ENCODE peak calls at places on chromosomes 7 and 10, in four cellular contexts. One of them, this sample, is unnamed.

GRCh38 chr7:90209776-90210175 is 1.8 kb upstream of the STEAP2 start:
- DNase-seq in Calu3: no peak
- DNase-seq in stomach: no peak
- DNase-seq in NB4: no peak
- DNase-seq in this sample: no peak

GRCh38 chr10:43229208-43230061 is 37.4 kb downstream of the RASGEF1A start:
- DNase-seq in Calu3: peak
- DNase-seq in stomach: no peak
- DNase-seq in NB4: no peak
- DNase-seq in this sample: peak

GRCh38 chr10:83682399-83682798 is 456.9 kb upstream of the GHITM start:
- DNase-seq in Calu3: no peak
- DNase-seq in stomach: no peak
- DNase-seq in NB4: no peak
- DNase-seq in this sample: no peak

GRCh38 chr10:58991842-58992241 is 184.6 kb upstream of the PHYHIPL start:
- DNase-seq in Calu3: no peak
- DNase-seq in stomach: no peak
- DNase-seq in NB4: no peak
- DNase-seq in this sample: no peak

GRCh38 chr10:31912898-31913847 is 15.5 kb downstream of the ARHGAP12 start:
- DNase-seq in Calu3: no peak
- DNase-seq in stomach: no peak
- DNase-seq in NB4: no peak
- DNase-seq in this sample: no peak

GRCh38 chr7:128835231-128835751 is 5.1 kb downstream of the FLNC start:
- DNase-seq in Calu3: no peak
- DNase-seq in stomach: no peak
- DNase-seq in NB4: no peak
- DNase-seq in this sample: no peak

GRCh38 chr10:79266543-79267312 is 80.5 kb upstream of the PPIF start:
- DNase-seq in Calu3: no peak
- DNase-seq in stomach: peak
- DNase-seq in NB4: peak
- DNase-seq in this sample: peak

GRCh38 chr7:55931421-55932151 is 20.1 kb upstream of the MRPS17 start:
- DNase-seq in Calu3: no peak
- DNase-seq in stomach: no peak
- DNase-seq in NB4: no peak
- DNase-seq in this sample: no peak

GRCh38 chr7:92731327-92732063 is 104.9 kb downstream of the CDK6 start:
- DNase-seq in Calu3: no peak
- DNase-seq in stomach: no peak
- DNase-seq in NB4: peak
- DNase-seq in this sample: no peak

GRCh38 chr10:35079763-35080162 is 10.4 kb downstream of the CUL2 start:
- DNase-seq in Calu3: no peak
- DNase-seq in stomach: no peak
- DNase-seq in NB4: peak
- DNase-seq in this sample: no peak

GRCh38 chr10:4790045-4790444 is 36.0 kb upstream of the AKR1E2 start:
- DNase-seq in Calu3: no peak
- DNase-seq in stomach: no peak
- DNase-seq in NB4: no peak
- DNase-seq in this sample: no peak

GRCh38 chr10:79502561-79503309 is 9.6 kb upstream of the EIF5AL1 start:
- DNase-seq in Calu3: peak
- DNase-seq in stomach: no peak
- DNase-seq in NB4: peak
- DNase-seq in this sample: no peak

GRCh38 chr10:124125305-124126116 is 32.1 kb upstream of the CHST15 start:
- DNase-seq in Calu3: no peak
- DNase-seq in stomach: no peak
- DNase-seq in NB4: no peak
- DNase-seq in this sample: no peak

GRCh38 chr7:105707381-105707780 is 126.1 kb upstream of the EFCAB10 start:
- DNase-seq in Calu3: no peak
- DNase-seq in stomach: no peak
- DNase-seq in NB4: no peak
- DNase-seq in this sample: no peak

GRCh38 chr7:82410461-82410860 is 33.1 kb downstream of the CACNA2D1 start:
- DNase-seq in Calu3: no peak
- DNase-seq in stomach: no peak
- DNase-seq in NB4: no peak
- DNase-seq in this sample: no peak

GRCh38 chr10:91194497-91195179 is 25.8 kb upstream of the PCGF5 start:
- DNase-seq in Calu3: no peak
- DNase-seq in stomach: no peak
- DNase-seq in NB4: no peak
- DNase-seq in this sample: no peak

GRCh38 chr7:128236924-128237586 is 4.0 kb upstream of the LEP start:
- DNase-seq in Calu3: peak
- DNase-seq in stomach: no peak
- DNase-seq in NB4: peak
- DNase-seq in this sample: no peak

GRCh38 chr10:31758495-31758894 is 170.1 kb downstream of the ARHGAP12 start:
- DNase-seq in Calu3: no peak
- DNase-seq in stomach: no peak
- DNase-seq in NB4: no peak
- DNase-seq in this sample: no peak

GRCh38 chr7:28093617-28094232 is 86.9 kb downstream of the JAZF1 start:
- DNase-seq in Calu3: peak
- DNase-seq in stomach: peak
- DNase-seq in NB4: peak
- DNase-seq in this sample: peak

GRCh38 chr10:5413012-5413938 is 918 bp downstream of the NET1 start:
- DNase-seq in Calu3: peak
- DNase-seq in stomach: no peak
- DNase-seq in NB4: peak
- DNase-seq in this sample: no peak

GRCh38 chr7:16345979-16346958 is 75.1 kb downstream of the CRPPA start:
- DNase-seq in Calu3: peak
- DNase-seq in stomach: no peak
- DNase-seq in NB4: peak
- DNase-seq in this sample: no peak

GRCh38 chr10:30384051-30384674 is 35.1 kb upstream of the MTPAP start:
- DNase-seq in Calu3: no peak
- DNase-seq in stomach: no peak
- DNase-seq in NB4: no peak
- DNase-seq in this sample: no peak

GRCh38 chr7:1693419-1693990 is 23.4 kb downstream of the ELFN1 start:
- DNase-seq in Calu3: no peak
- DNase-seq in stomach: peak
- DNase-seq in NB4: no peak
- DNase-seq in this sample: no peak

GRCh38 chr10:3605882-3606281 is 179.1 kb downstream of the KLF6 start:
- DNase-seq in Calu3: no peak
- DNase-seq in stomach: no peak
- DNase-seq in NB4: no peak
- DNase-seq in this sample: no peak

GRCh38 chr10:110355181-110355831 is 50.6 kb upstream of the SMNDC1 start:
- DNase-seq in Calu3: no peak
- DNase-seq in stomach: no peak
- DNase-seq in NB4: no peak
- DNase-seq in this sample: peak

GRCh38 chr10:83310688-83311087 is 828.6 kb upstream of the GHITM start:
- DNase-seq in Calu3: no peak
- DNase-seq in stomach: no peak
- DNase-seq in NB4: no peak
- DNase-seq in this sample: no peak

GRCh38 chr10:117441812-117442443 is 66.7 kb upstream of the PDZD8 start:
- DNase-seq in Calu3: no peak
- DNase-seq in stomach: no peak
- DNase-seq in NB4: peak
- DNase-seq in this sample: no peak

GRCh38 chr10:55305281-55305680 is 504.2 kb upstream of the PCDH15 start:
- DNase-seq in Calu3: no peak
- DNase-seq in stomach: no peak
- DNase-seq in NB4: no peak
- DNase-seq in this sample: no peak

GRCh38 chr10:110527731-110528171 is 30.0 kb downstream of the DUSP5 start:
- DNase-seq in Calu3: no peak
- DNase-seq in stomach: no peak
- DNase-seq in NB4: no peak
- DNase-seq in this sample: no peak

GRCh38 chr10:86162696-86163400 is 203.7 kb downstream of the GRID1 start:
- DNase-seq in Calu3: no peak
- DNase-seq in stomach: no peak
- DNase-seq in NB4: no peak
- DNase-seq in this sample: no peak

GRCh38 chr7:130148561-130148960 is 56.6 kb downstream of the TMEM209 start:
- DNase-seq in Calu3: no peak
- DNase-seq in stomach: no peak
- DNase-seq in NB4: no peak
- DNase-seq in this sample: no peak

GRCh38 chr7:26555971-26556830 is 264.5 kb downstream of the SNX10 start:
- DNase-seq in Calu3: peak
- DNase-seq in stomach: no peak
- DNase-seq in NB4: no peak
- DNase-seq in this sample: no peak

GRCh38 chr10:1107679-1108078 is 51.5 kb downstream of the WDR37 start:
- DNase-seq in Calu3: no peak
- DNase-seq in stomach: peak
- DNase-seq in NB4: no peak
- DNase-seq in this sample: peak

GRCh38 chr7:28695300-28696261 is 262.5 kb downstream of the TRIL start:
- DNase-seq in Calu3: no peak
- DNase-seq in stomach: no peak
- DNase-seq in NB4: no peak
- DNase-seq in this sample: no peak

GRCh38 chr10:23361665-23362064 is 17.1 kb upstream of the C10orf67 start:
- DNase-seq in Calu3: no peak
- DNase-seq in stomach: no peak
- DNase-seq in NB4: no peak
- DNase-seq in this sample: no peak

GRCh38 chr7:4727914-4728705 is 46.0 kb downstream of the FOXK1 start:
- DNase-seq in Calu3: no peak
- DNase-seq in stomach: no peak
- DNase-seq in NB4: no peak
- DNase-seq in this sample: no peak

GRCh38 chr10:49569031-49569765 is 30.3 kb upstream of the ERCC6 start:
- DNase-seq in Calu3: peak
- DNase-seq in stomach: no peak
- DNase-seq in NB4: peak
- DNase-seq in this sample: no peak

GRCh38 chr7:73885975-73886798 is 25.2 kb downstream of the TMEM270 start:
- DNase-seq in Calu3: no peak
- DNase-seq in stomach: peak
- DNase-seq in NB4: peak
- DNase-seq in this sample: peak

GRCh38 chr10:69843923-69844322 is 42.2 kb downstream of the COL13A1 start:
- DNase-seq in Calu3: no peak
- DNase-seq in stomach: no peak
- DNase-seq in NB4: no peak
- DNase-seq in this sample: no peak